ENCODE peak calls at places on chromosome 5, in four cellular contexts. K is BE2C, N is transverse colon, D is osteoblast. I is an unnamed sample.

GRCh38 chr5:14341571-14342225 is 198.6 kb downstream of the TRIO start:
- DNase-seq in K (no peak), N (no peak), D (no peak), I (peak; percentile 67)

GRCh38 chr5:77993141-77993540 is 217.0 kb upstream of the TBCA start:
- DNase-seq in K (no peak), N (no peak), D (no peak), I (no peak)

GRCh38 chr5:93296338-93296737 is 284.7 kb downstream of the NR2F1-AS1 start:
- DNase-seq in K (no peak), N (no peak), D (peak; percentile 43), I (no peak)

GRCh38 chr5:142703153-142703552 is 17.3 kb upstream of the FGF1 start:
- DNase-seq in K (no peak), N (no peak), D (no peak), I (no peak)

GRCh38 chr5:172958268-172959046 is 767 bp upstream of the RPL26L1 start:
- DNase-seq in K (peak; percentile 76), N (peak; percentile 78), D (peak; percentile 76), I (peak; percentile 98)

GRCh38 chr5:34522599-34523381 is 133.3 kb upstream of the RAI14 start:
- DNase-seq in K (peak; percentile 72), N (peak; percentile 69), D (no peak), I (peak; percentile 81)

GRCh38 chr5:158170060-158170459 is 311.1 kb upstream of the CLINT1 start:
- DNase-seq in K (no peak), N (peak; percentile 66), D (no peak), I (no peak)

GRCh38 chr5:145981612-145982571 is 45.5 kb downstream of the SH3RF2 start:
- DNase-seq in K (no peak), N (no peak), D (no peak), I (no peak)

GRCh38 chr5:168820776-168821302 is 241.7 kb upstream of the PANK3 start:
- DNase-seq in K (peak; percentile 60), N (no peak), D (no peak), I (no peak)

GRCh38 chr5:139482050-139482889 is at the start of gene STING1:
- DNase-seq in K (peak; percentile 75), N (peak; percentile 89), D (peak; percentile 95), I (no peak)
- H3K4me3 ChIP-seq in K (no peak within 1 kb of the TSS), N (peak within 1 kb of the TSS; percentile 26), D (peak within 1 kb of the TSS; percentile 85), I (no peak within 1 kb of the TSS)

GRCh38 chr5:180575571-180575970 is 15.7 kb downstream of the SCGB3A1 start:
- DNase-seq in K (no peak), N (no peak), D (peak; percentile 62), I (no peak)
- H3K36me3 ChIP-seq in K (peaks cover 31% of the 10 kb centered on the region), N (no peaks in the 10 kb centered on the region), D (peaks cover 20% of the 10 kb centered on the region), I (peaks cover 9% of the 10 kb centered on the region)

GRCh38 chr5:150558088-150558621 is 50.2 kb downstream of the NDST1 start:
- DNase-seq in K (no peak), N (no peak), D (no peak), I (no peak)

GRCh38 chr5:150556859-150557506 is 49.1 kb downstream of the NDST1 start:
- DNase-seq in K (no peak), N (no peak), D (peak; percentile 70), I (no peak)

GRCh38 chr5:150554857-150555256 is 46.9 kb downstream of the NDST1 start:
- DNase-seq in K (no peak), N (no peak), D (peak; percentile 72), I (no peak)

GRCh38 chr5:150557507-150557872 is 49.6 kb downstream of the NDST1 start:
- DNase-seq in K (no peak), N (no peak), D (peak; percentile 61), I (no peak)

GRCh38 chr5:150556106-150556505 is 48.2 kb downstream of the NDST1 start:
- DNase-seq in K (no peak), N (no peak), D (no peak), I (no peak)
- H3K4me3 ChIP-seq in K (no peak overlapping the region), N (no peak overlapping the region), D (no peak overlapping the region), I (no peak overlapping the region)

GRCh38 chr5:132483661-132484385 is 6.8 kb downstream of the IRF1 start:
- DNase-seq in K (no peak), N (peak; percentile 6), D (no peak), I (no peak)
- H3K36me3 ChIP-seq in K (no peaks in the 10 kb centered on the region), N (peaks cover 24% of the 10 kb centered on the region), D (peaks cover 59% of the 10 kb centered on the region), I (peaks cover 9% of the 10 kb centered on the region)

DNA sequence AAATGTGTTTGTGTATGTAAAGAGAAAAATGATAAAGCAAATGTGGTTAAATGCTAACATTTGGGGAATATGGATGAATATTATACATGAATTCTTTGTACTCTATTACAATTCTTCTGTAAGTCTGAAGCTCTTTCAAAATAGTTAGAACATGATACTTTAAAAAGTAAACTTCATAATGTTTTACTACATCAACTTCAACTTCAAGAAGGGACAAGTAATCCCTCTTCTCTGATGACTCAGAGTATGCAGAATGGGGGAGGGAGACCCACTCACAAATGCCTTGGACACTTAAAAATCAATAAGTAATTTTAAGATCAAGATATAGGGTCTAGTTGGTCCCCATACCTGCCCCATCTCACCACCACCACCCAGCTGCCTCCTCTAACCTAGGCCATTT is 162.4 kb downstream of the ESM1 start:
- DNase-seq in K (no peak), N (no peak), D (no peak), I (no peak)
- H3K4me3 ChIP-seq in K (no peak overlapping the region), N (no peak overlapping the region), D (no peak overlapping the region), I (no peak overlapping the region)

GRCh38 chr5:112799661-112800060 is 61.4 kb upstream of the SRP19 start:
- DNase-seq in K (no peak), N (no peak), D (no peak), I (no peak)
- H3K36me3 ChIP-seq in K (peaks cover 12% of the 10 kb centered on the region), N (no peaks in the 10 kb centered on the region), D (peaks cover 5% of the 10 kb centered on the region), I (no peaks in the 10 kb centered on the region)

GRCh38 chr5:81779125-81779934 is 28.4 kb upstream of the SSBP2 start:
- DNase-seq in K (peak; percentile 49), N (peak; percentile 70), D (no peak), I (no peak)
- H3K4me3 ChIP-seq in K (peak overlapping the region; percentile 12), N (peak overlapping the region; percentile 9), D (peak overlapping the region; percentile 49), I (no peak overlapping the region)